ENCODE peak calls at places on chromosomes 11 and 22, in seven cellular contexts. One of them, this sample, is unnamed.

GRCh38 chr11:74462009-74462408 is 5.3 kb downstream of the KCNE3 start:
- DNase-seq in pancreas: peak; percentile 88
- DNase-seq in neural progenitor cell: peak; percentile 40
- DNase-seq in spleen: peak; percentile 93
- DNase-seq in adrenal gland: peak; percentile 88
- DNase-seq in brain microvascular endothelial cell: no peak
- DNase-seq in astrocyte: no peak
- DNase-seq in this sample: peak; percentile 84

GRCh38 chr22:35630891-35631290 is 13.8 kb upstream of the MB start:
- DNase-seq in brain microvascular endothelial cell: no peak
- DNase-seq in adrenal gland: no peak
- DNase-seq in astrocyte: no peak
- DNase-seq in neural progenitor cell: no peak
- DNase-seq in pancreas: no peak
- DNase-seq in spleen: peak; percentile 44
- DNase-seq in this sample: no peak

GRCh38 chr11:100777118-100777517 is 90.0 kb downstream of the ARHGAP42 start:
- DNase-seq in spleen: no peak
- DNase-seq in astrocyte: no peak
- DNase-seq in brain microvascular endothelial cell: no peak
- DNase-seq in pancreas: no peak
- DNase-seq in neural progenitor cell: no peak
- DNase-seq in adrenal gland: no peak
- DNase-seq in this sample: no peak

GRCh38 chr11:43962383-43962969 is 20.0 kb downstream of the C11orf96 start:
- DNase-seq in astrocyte: no peak
- DNase-seq in brain microvascular endothelial cell: no peak
- DNase-seq in pancreas: no peak
- DNase-seq in adrenal gland: peak; percentile 15
- DNase-seq in spleen: no peak
- DNase-seq in neural progenitor cell: peak; percentile 49
- DNase-seq in this sample: no peak

GRCh38 chr11:31974737-31975136 is 116.1 kb upstream of the RCN1 start:
- DNase-seq in brain microvascular endothelial cell: peak; percentile 70
- DNase-seq in neural progenitor cell: no peak
- DNase-seq in spleen: no peak
- DNase-seq in astrocyte: peak; percentile 89
- DNase-seq in adrenal gland: no peak
- DNase-seq in pancreas: no peak
- DNase-seq in this sample: no peak

GRCh38 chr22:45504703-45505341 is 2.1 kb downstream of the FBLN1 start:
- DNase-seq in pancreas: peak; percentile 33
- DNase-seq in brain microvascular endothelial cell: no peak
- DNase-seq in neural progenitor cell: peak; percentile 95
- DNase-seq in astrocyte: no peak
- DNase-seq in adrenal gland: no peak
- DNase-seq in spleen: no peak
- DNase-seq in this sample: peak; percentile 73

GRCh38 chr22:21937041-21937820 is 15.4 kb downstream of the PPM1F start:
- DNase-seq in neural progenitor cell: no peak
- DNase-seq in astrocyte: no peak
- DNase-seq in adrenal gland: no peak
- DNase-seq in pancreas: peak; percentile 78
- DNase-seq in spleen: peak; percentile 88
- DNase-seq in brain microvascular endothelial cell: no peak
- DNase-seq in this sample: no peak

GRCh38 chr11:69430566-69430965 is 50.9 kb upstream of the LINC01488 start:
- DNase-seq in neural progenitor cell: no peak
- DNase-seq in spleen: no peak
- DNase-seq in adrenal gland: no peak
- DNase-seq in brain microvascular endothelial cell: no peak
- DNase-seq in pancreas: no peak
- DNase-seq in astrocyte: no peak
- DNase-seq in this sample: no peak

GRCh38 chr11:15145151-15145550 is 30.4 kb downstream of the INSC start:
- DNase-seq in neural progenitor cell: no peak
- DNase-seq in pancreas: no peak
- DNase-seq in adrenal gland: no peak
- DNase-seq in astrocyte: no peak
- DNase-seq in brain microvascular endothelial cell: no peak
- DNase-seq in spleen: no peak
- DNase-seq in this sample: no peak

GRCh38 chr22:30665266-30665665 is 2.4 kb downstream of the DUSP18 start:
- DNase-seq in neural progenitor cell: no peak
- DNase-seq in spleen: no peak
- DNase-seq in pancreas: no peak
- DNase-seq in brain microvascular endothelial cell: no peak
- DNase-seq in astrocyte: no peak
- DNase-seq in adrenal gland: no peak
- DNase-seq in this sample: no peak

GRCh38 chr11:66906077-66906929 is 49.4 kb downstream of the LRFN4 start:
- DNase-seq in astrocyte: peak; percentile 55
- DNase-seq in spleen: no peak
- DNase-seq in neural progenitor cell: peak; percentile 45
- DNase-seq in pancreas: no peak
- DNase-seq in brain microvascular endothelial cell: peak; percentile 33
- DNase-seq in adrenal gland: no peak
- DNase-seq in this sample: peak; percentile 18

GRCh38 chr11:66639066-66639813 is 737 bp downstream of the RBM4 start:
- DNase-seq in brain microvascular endothelial cell: peak; percentile 22
- DNase-seq in spleen: no peak
- DNase-seq in neural progenitor cell: no peak
- DNase-seq in astrocyte: peak; percentile 22
- DNase-seq in pancreas: no peak
- DNase-seq in adrenal gland: peak; percentile 70
- DNase-seq in this sample: no peak

GRCh38 chr11:125062931-125063428 is at the start of gene SLC37A2:
- DNase-seq in spleen: peak; percentile 93
- DNase-seq in pancreas: peak; percentile 87
- DNase-seq in brain microvascular endothelial cell: peak; percentile 27
- DNase-seq in astrocyte: peak; percentile 44
- DNase-seq in adrenal gland: peak; percentile 90
- DNase-seq in neural progenitor cell: peak; percentile 90
- DNase-seq in this sample: peak; percentile 70

GRCh38 chr11:60982184-60982583 is 10.7 kb downstream of the CD6 start:
- DNase-seq in astrocyte: no peak
- DNase-seq in spleen: no peak
- DNase-seq in neural progenitor cell: no peak
- DNase-seq in adrenal gland: no peak
- DNase-seq in brain microvascular endothelial cell: no peak
- DNase-seq in pancreas: no peak
- DNase-seq in this sample: no peak

GRCh38 chr11:67664213-67664585 is 10.2 kb downstream of the ALDH3B2 start:
- DNase-seq in pancreas: peak; percentile 57
- DNase-seq in astrocyte: no peak
- DNase-seq in brain microvascular endothelial cell: no peak
- DNase-seq in adrenal gland: no peak
- DNase-seq in spleen: no peak
- DNase-seq in neural progenitor cell: no peak
- DNase-seq in this sample: no peak

GRCh38 chr22:16824718-16825687 is at the start of gene XKR3:
- DNase-seq in brain microvascular endothelial cell: no peak
- DNase-seq in spleen: no peak
- DNase-seq in adrenal gland: no peak
- DNase-seq in neural progenitor cell: no peak
- DNase-seq in pancreas: no peak
- DNase-seq in astrocyte: no peak
- DNase-seq in this sample: no peak

DNA sequence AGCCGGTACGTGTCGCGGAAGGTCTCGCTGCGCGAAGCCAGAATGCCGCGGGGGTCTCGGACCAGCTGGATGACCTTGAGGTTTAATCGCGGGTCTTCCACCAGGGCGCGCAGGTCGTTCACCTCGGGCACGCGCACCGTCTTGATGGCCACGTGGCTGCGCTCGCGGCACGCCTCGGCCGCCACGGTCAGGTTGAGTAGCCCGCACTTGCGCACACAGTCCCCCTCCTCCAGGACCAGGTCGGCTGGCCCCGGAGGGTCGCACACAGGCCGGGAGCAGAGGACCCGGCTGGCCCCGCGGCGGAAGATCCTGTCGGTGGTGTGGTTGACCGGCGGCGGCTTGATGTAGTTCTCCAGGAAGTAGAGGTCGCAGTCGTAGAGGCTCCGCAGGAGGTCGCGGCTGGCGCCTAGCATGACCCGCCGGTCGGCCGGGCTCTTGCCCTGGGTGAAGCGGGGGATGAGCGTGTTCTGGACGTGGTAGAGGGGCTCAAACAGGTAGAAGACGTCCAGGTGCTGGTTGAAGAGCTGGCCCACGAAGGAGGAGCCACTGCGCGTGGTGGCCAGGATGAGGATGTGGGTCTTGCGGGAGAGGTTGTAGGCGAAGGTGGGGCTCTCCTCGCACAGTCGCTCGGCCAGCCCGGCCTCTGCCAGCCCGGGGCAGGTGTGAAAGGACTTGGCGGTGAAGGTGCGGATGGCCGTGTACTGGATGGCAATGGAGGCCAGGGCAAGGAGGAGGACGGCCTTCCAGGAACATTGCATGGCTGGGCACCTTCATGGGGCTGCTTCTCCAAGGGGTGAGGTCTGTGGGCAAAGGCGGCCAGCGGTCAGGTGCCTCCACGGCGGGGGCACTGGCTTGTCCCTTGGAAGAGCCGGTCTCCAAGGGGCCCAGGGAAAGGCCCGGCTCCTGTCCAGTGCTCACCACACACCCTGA is 15.0 kb downstream of the CHST1 start:
- DNase-seq in neural progenitor cell: peak; percentile 1
- DNase-seq in brain microvascular endothelial cell: no peak
- DNase-seq in pancreas: no peak
- DNase-seq in adrenal gland: peak; percentile 36
- DNase-seq in spleen: peak; percentile 55
- DNase-seq in astrocyte: no peak
- DNase-seq in this sample: no peak
- H3K27ac ChIP-seq in neural progenitor cell: no peak overlapping the region
- H3K27ac ChIP-seq in brain microvascular endothelial cell: no peak overlapping the region
- H3K27ac ChIP-seq in pancreas: no peak overlapping the region
- H3K27ac ChIP-seq in adrenal gland: no peak overlapping the region
- H3K27ac ChIP-seq in spleen: no peak overlapping the region
- H3K27ac ChIP-seq in astrocyte: no peak overlapping the region
- H3K27ac ChIP-seq in this sample: no peak overlapping the region

GRCh38 chr11:111923951-111924350 is 5.2 kb downstream of the C11orf52 start:
- DNase-seq in pancreas: no peak
- DNase-seq in adrenal gland: no peak
- DNase-seq in neural progenitor cell: no peak
- DNase-seq in spleen: no peak
- DNase-seq in brain microvascular endothelial cell: no peak
- DNase-seq in astrocyte: no peak
- DNase-seq in this sample: no peak

GRCh38 chr11:111925953-111926352 is 7.2 kb downstream of the C11orf52 start:
- DNase-seq in brain microvascular endothelial cell: no peak
- DNase-seq in neural progenitor cell: no peak
- DNase-seq in pancreas: peak; percentile 47
- DNase-seq in astrocyte: no peak
- DNase-seq in spleen: peak; percentile 85
- DNase-seq in adrenal gland: no peak
- DNase-seq in this sample: no peak

GRCh38 chr11:111923351-111923788 is 4.7 kb downstream of the C11orf52 start:
- DNase-seq in neural progenitor cell: no peak
- DNase-seq in brain microvascular endothelial cell: no peak
- DNase-seq in astrocyte: peak; percentile 39
- DNase-seq in spleen: no peak
- DNase-seq in adrenal gland: no peak
- DNase-seq in pancreas: no peak
- DNase-seq in this sample: no peak

GRCh38 chr11:111930472-111930871 is 6.7 kb upstream of the DIXDC1 start:
- DNase-seq in spleen: no peak
- DNase-seq in brain microvascular endothelial cell: no peak
- DNase-seq in astrocyte: no peak
- DNase-seq in adrenal gland: no peak
- DNase-seq in neural progenitor cell: no peak
- DNase-seq in pancreas: no peak
- DNase-seq in this sample: no peak

GRCh38 chr11:111926505-111927391 is 8.0 kb downstream of the C11orf52 start:
- DNase-seq in neural progenitor cell: peak; percentile 98
- DNase-seq in astrocyte: peak; percentile 87
- DNase-seq in brain microvascular endothelial cell: peak; percentile 93
- DNase-seq in pancreas: peak; percentile 98
- DNase-seq in adrenal gland: peak; percentile 98
- DNase-seq in spleen: peak; percentile 99
- DNase-seq in this sample: peak; percentile 97
- TF ChIP-seq CTCF in neural progenitor cell: no peak
- TF ChIP-seq CTCF in astrocyte: no peak
- TF ChIP-seq CTCF in brain microvascular endothelial cell: peak; percentile 16
- TF ChIP-seq CTCF in pancreas: no peak
- TF ChIP-seq CTCF in adrenal gland: peak; percentile 47
- TF ChIP-seq CTCF in spleen: peak; percentile 39
- TF ChIP-seq CTCF in this sample: peak; percentile 9

GRCh38 chr22:49514211-49514610 is 313.5 kb downstream of the BRD1 start:
- DNase-seq in pancreas: no peak
- DNase-seq in neural progenitor cell: no peak
- DNase-seq in spleen: peak; percentile 33
- DNase-seq in astrocyte: no peak
- DNase-seq in adrenal gland: no peak
- DNase-seq in brain microvascular endothelial cell: no peak
- DNase-seq in this sample: no peak

GRCh38 chr22:49517211-49517610 is 310.5 kb downstream of the BRD1 start:
- DNase-seq in astrocyte: no peak
- DNase-seq in spleen: no peak
- DNase-seq in pancreas: no peak
- DNase-seq in brain microvascular endothelial cell: no peak
- DNase-seq in neural progenitor cell: no peak
- DNase-seq in adrenal gland: no peak
- DNase-seq in this sample: no peak

GRCh38 chr22:49514656-49515055 is 313.0 kb downstream of the BRD1 start:
- DNase-seq in astrocyte: no peak
- DNase-seq in brain microvascular endothelial cell: no peak
- DNase-seq in pancreas: no peak
- DNase-seq in neural progenitor cell: peak; percentile 80
- DNase-seq in adrenal gland: no peak
- DNase-seq in spleen: peak; percentile 36
- DNase-seq in this sample: no peak

GRCh38 chr22:49513358-49513851 is 314.3 kb downstream of the BRD1 start:
- DNase-seq in spleen: no peak
- DNase-seq in pancreas: no peak
- DNase-seq in brain microvascular endothelial cell: no peak
- DNase-seq in neural progenitor cell: no peak
- DNase-seq in astrocyte: no peak
- DNase-seq in adrenal gland: no peak
- DNase-seq in this sample: no peak

DNA sequence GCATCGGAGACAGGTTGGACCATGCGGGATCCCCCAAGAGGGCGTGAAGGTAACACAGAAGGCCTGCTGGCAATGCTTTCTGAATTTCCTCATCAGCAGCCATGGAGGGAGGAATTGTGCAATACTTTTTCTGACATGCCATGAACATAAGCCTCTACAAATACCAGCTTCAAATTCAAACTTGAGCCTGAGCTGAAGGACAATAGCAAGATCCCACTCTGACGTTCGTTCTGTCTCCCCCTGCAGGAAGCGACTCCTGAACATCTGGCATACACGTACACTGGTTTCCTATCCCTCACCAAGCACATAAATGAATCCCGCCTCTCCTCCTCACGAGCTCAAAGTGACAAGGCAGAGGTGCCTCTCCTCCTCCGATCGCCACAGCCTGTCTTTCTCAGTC is 312.2 kb downstream of the BRD1 start:
- DNase-seq in astrocyte: no peak
- DNase-seq in brain microvascular endothelial cell: no peak
- DNase-seq in pancreas: no peak
- DNase-seq in spleen: no peak
- DNase-seq in adrenal gland: no peak
- DNase-seq in neural progenitor cell: no peak
- DNase-seq in this sample: no peak
- H3K27ac ChIP-seq in astrocyte: no peak overlapping the region
- H3K27ac ChIP-seq in brain microvascular endothelial cell: no peak overlapping the region
- H3K27ac ChIP-seq in pancreas: no peak overlapping the region
- H3K27ac ChIP-seq in spleen: no peak overlapping the region
- H3K27ac ChIP-seq in adrenal gland: no peak overlapping the region
- H3K27ac ChIP-seq in neural progenitor cell: no peak overlapping the region
- H3K27ac ChIP-seq in this sample: no peak overlapping the region

GRCh38 chr11:131392528-131393255 is 22.3 kb downstream of the NTM start:
- DNase-seq in brain microvascular endothelial cell: no peak
- DNase-seq in adrenal gland: no peak
- DNase-seq in spleen: no peak
- DNase-seq in pancreas: no peak
- DNase-seq in neural progenitor cell: peak; percentile 63
- DNase-seq in astrocyte: no peak
- DNase-seq in this sample: no peak
- TF ChIP-seq CTCF in brain microvascular endothelial cell: peak; percentile 55
- TF ChIP-seq CTCF in adrenal gland: no peak
- TF ChIP-seq CTCF in spleen: no peak
- TF ChIP-seq CTCF in pancreas: no peak
- TF ChIP-seq CTCF in neural progenitor cell: peak; percentile 44
- TF ChIP-seq CTCF in astrocyte: no peak
- TF ChIP-seq CTCF in this sample: peak; percentile 14

This sample was measured in left ventricle myocardium inferior.